ENCODE peak calls at places on chromosomes 4 and X, in four cellular contexts. R is K562, A is A549, T is GM12878. N is an unnamed sample.

GRCh38 chr4:81106150-81106549 is 75.6 kb downstream of the BMP3 start:
- DNase-seq in R (no peak), T (no peak), A (no peak), N (no peak)

GRCh38 chr4:25915359-25915716 is 1.3 kb downstream of the SMIM20 start:
- DNase-seq in R (peak), A (no peak), T (no peak), N (no peak)

GRCh38 chr4:110527156-110527555 is 51.2 kb downstream of the ENPEP start:
- DNase-seq in R (no peak), A (no peak), T (no peak), N (no peak)

GRCh38 chrX:117059848-117060247 is 597.1 kb upstream of the CT83 start:
- DNase-seq in R (no peak), T (no peak), A (no peak), N (no peak)

GRCh38 chr4:106985830-106986229 is 50.3 kb downstream of the DKK2 start:
- DNase-seq in R (no peak), T (no peak), A (no peak), N (no peak)

GRCh38 chr4:14529653-14530052 is 472.6 kb upstream of the CPEB2 start:
- DNase-seq in A (no peak), R (no peak), T (no peak), N (no peak)

GRCh38 chrX:72005046-72005445 is 94.4 kb downstream of the NHSL2 start:
- DNase-seq in T (no peak), A (no peak), R (no peak), N (no peak)

GRCh38 chrX:139881130-139881529 is 51.7 kb downstream of the ATP11C start:
- DNase-seq in A (no peak), T (no peak), R (no peak), N (no peak)

GRCh38 chr4:85942107-85942506 is 417.7 kb downstream of the MAPK10 start:
- DNase-seq in R (no peak), A (no peak), T (no peak), N (no peak)

GRCh38 chrX:66035667-66036066 is 4.2 kb downstream of the VSIG4 start:
- DNase-seq in T (no peak), A (no peak), R (no peak), N (no peak)

GRCh38 chr4:183903021-183903760 is 1.9 kb upstream of the STOX2 start:
- DNase-seq in T (no peak), A (no peak), R (no peak), N (no peak)

GRCh38 chrX:78116365-78116764 is 12.3 kb downstream of the PGK1 start:
- DNase-seq in R (no peak), A (no peak), T (no peak), N (no peak)

GRCh38 chr4:124203613-124204284 is 508.8 kb downstream of the ANKRD50 start:
- DNase-seq in A (no peak), T (no peak), R (no peak), N (no peak)

GRCh38 chrX:15567886-15568616 is 32.7 kb downstream of the ACE2 start:
- DNase-seq in T (no peak), R (no peak), A (no peak), N (peak)

GRCh38 chrX:15567267-15567666 is 33.5 kb downstream of the ACE2 start:
- DNase-seq in A (no peak), R (no peak), T (no peak), N (no peak)

GRCh38 chrX:15566244-15566643 is 34.5 kb downstream of the ACE2 start:
- DNase-seq in T (no peak), R (peak), A (no peak), N (no peak)

GRCh38 chrX:15563056-15563455 is 37.7 kb downstream of the ACE2 start:
- DNase-seq in R (no peak), A (no peak), T (no peak), N (no peak)

GRCh38 chrX:15564981-15565579 is 35.7 kb downstream of the ACE2 start:
- DNase-seq in A (peak), R (peak), T (peak), N (peak)
- TF ChIP-seq MYC in A (no peak), R (no peak), T (no peak), N (no peak)

DNA sequence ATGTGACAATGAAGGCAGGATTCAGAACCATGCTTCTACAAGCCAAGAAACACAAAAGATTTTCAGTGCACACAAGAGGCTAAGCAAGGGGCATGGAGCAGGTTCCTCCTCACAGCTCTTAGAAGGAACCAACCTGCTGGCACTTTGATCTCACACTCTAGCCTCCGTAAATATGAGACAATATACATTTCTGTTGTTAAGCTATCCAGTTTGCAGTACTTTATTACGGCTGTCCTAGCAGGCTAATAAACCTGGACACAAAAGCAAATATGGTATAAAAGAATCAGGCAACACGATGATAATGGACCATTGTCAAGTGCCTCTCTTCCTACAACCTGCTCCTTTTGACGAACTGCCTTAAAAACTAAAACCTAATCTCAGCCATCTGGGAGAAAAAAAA is 114.5 kb downstream of the ZAR1 start:
- DNase-seq in T (no peak), A (no peak), R (no peak), N (no peak)
- TF ChIP-seq CEBPB in T (no peak), A (no peak), R (no peak), N (no peak)

GRCh38 chr4:6633091-6633906 is 7.2 kb upstream of the MRFAP1 start:
- DNase-seq in A (no peak), T (no peak), R (no peak), N (peak)
- TF ChIP-seq MYC in A (no peak), T (no peak), R (no peak), N (peak)

GRCh38 chr4:170269950-170270349 is 180.2 kb upstream of the AADAT start:
- DNase-seq in R (no peak), T (no peak), A (no peak), N (no peak)
- TF ChIP-seq CEBPB in R (no peak), T (no peak), A (no peak), N (no peak)

N was measured in HepG2.